ENCODE peak calls at places on chromosome 16, in eight cellular contexts. O, Z, V, K, H, S, D and B are unnamed samples.

GRCh38 chr16:77273-77806 is 685 bp upstream of the MPG start:
- DNase-seq in O (no peak), Z (no peak), V (no peak), K (peak), H (peak), S (peak), D (peak), B (peak)

GRCh38 chr16:31221357-31222160 is 4.6 kb upstream of the PYDC1 start:
- DNase-seq in O (no peak), Z (no peak), V (no peak), K (no peak), H (no peak), S (no peak), D (no peak), B (no peak)

GRCh38 chr16:49763826-49764225 is 92.1 kb downstream of the ZNF423 start:
- DNase-seq in O (no peak), Z (no peak), V (no peak), K (no peak), H (no peak), S (no peak), D (no peak), B (no peak)

GRCh38 chr16:799948-800833 is at the start of gene GNG13:
- DNase-seq in O (no peak), Z (no peak), V (no peak), K (no peak), H (peak), S (no peak), D (no peak), B (no peak)

GRCh38 chr16:66274335-66275110 is 92.0 kb upstream of the CDH5 start:
- DNase-seq in O (no peak), Z (no peak), V (peak), K (no peak), H (no peak), S (no peak), D (no peak), B (no peak)

GRCh38 chr16:81600275-81600674 is 155.7 kb downstream of the CMIP start:
- DNase-seq in O (no peak), Z (no peak), V (no peak), K (no peak), H (no peak), S (no peak), D (no peak), B (no peak)

GRCh38 chr16:253833-254232 is 19.2 kb downstream of the FAM234A start:
- DNase-seq in O (no peak), Z (no peak), V (no peak), K (no peak), H (peak), S (no peak), D (peak), B (no peak)

GRCh38 chr16:57528499-57529323 is 7.7 kb downstream of the CCDC102A start:
- DNase-seq in O (no peak), Z (no peak), V (no peak), K (peak), H (no peak), S (no peak), D (no peak), B (no peak)

GRCh38 chr16:55248494-55248893 is 75.5 kb upstream of the IRX6 start:
- DNase-seq in O (no peak), Z (no peak), V (no peak), K (no peak), H (no peak), S (no peak), D (no peak), B (no peak)

GRCh38 chr16:57192720-57193486 is 6.8 kb downstream of the RSPRY1 start:
- DNase-seq in O (no peak), Z (no peak), V (no peak), K (no peak), H (no peak), S (no peak), D (no peak), B (no peak)

GRCh38 chr16:50881331-50881830 is 139.5 kb downstream of the CYLD start:
- DNase-seq in O (no peak), Z (no peak), V (no peak), K (no peak), H (no peak), S (no peak), D (no peak), B (no peak)

GRCh38 chr16:54489225-54489781 is 202.7 kb upstream of the IRX3 start:
- DNase-seq in O (no peak), Z (no peak), V (no peak), K (no peak), H (no peak), S (no peak), D (no peak), B (no peak)

GRCh38 chr16:20940864-20941634 is 40.5 kb downstream of the LYRM1 start:
- DNase-seq in O (no peak), Z (no peak), V (no peak), K (no peak), H (no peak), S (no peak), D (no peak), B (no peak)

GRCh38 chr16:11396241-11397048 is 51.2 kb downstream of the RMI2 start:
- DNase-seq in O (peak), Z (peak), V (peak), K (peak), H (peak), S (peak), D (peak), B (peak)

GRCh38 chr16:56743840-56744239 is 13.9 kb downstream of the NUP93 start:
- DNase-seq in O (no peak), Z (no peak), V (no peak), K (peak), H (no peak), S (no peak), D (peak), B (no peak)

GRCh38 chr16:74867281-74867849 is 92.7 kb upstream of the FA2H start:
- DNase-seq in O (no peak), Z (no peak), V (no peak), K (no peak), H (no peak), S (no peak), D (no peak), B (no peak)

GRCh38 chr16:19884611-19885455 is at the start of gene GPRC5B:
- DNase-seq in O (no peak), Z (peak), V (peak), K (peak), H (peak), S (no peak), D (peak), B (peak)

GRCh38 chr16:10514369-10515055 is 65.9 kb downstream of the EMP2 start:
- DNase-seq in O (no peak), Z (peak), V (peak), K (peak), H (peak), S (peak), D (peak), B (peak)

GRCh38 chr16:51048544-51048943 is 102.5 kb downstream of the SALL1 start:
- DNase-seq in O (no peak), Z (no peak), V (no peak), K (no peak), H (no peak), S (no peak), D (no peak), B (no peak)

GRCh38 chr16:86901483-86901882 is 323.1 kb downstream of the FOXL1 start:
- DNase-seq in O (no peak), Z (no peak), V (no peak), K (no peak), H (no peak), S (no peak), D (no peak), B (no peak)

GRCh38 chr16:87350681-87351319 is 32.8 kb downstream of the FBXO31 start:
- DNase-seq in O (no peak), Z (peak), V (no peak), K (no peak), H (no peak), S (no peak), D (no peak), B (no peak)

GRCh38 chr16:72124148-72124547 is 30.5 kb downstream of the DHX38 start:
- DNase-seq in O (no peak), Z (no peak), V (no peak), K (no peak), H (no peak), S (no peak), D (no peak), B (no peak)

GRCh38 chr16:66984902-66985311 is 3.5 kb upstream of the CES4A start:
- DNase-seq in O (no peak), Z (no peak), V (no peak), K (no peak), H (peak), S (peak), D (no peak), B (peak)

GRCh38 chr16:70349783-70350182 is 3.1 kb downstream of the DDX19A start:
- DNase-seq in O (no peak), Z (no peak), V (no peak), K (no peak), H (peak), S (no peak), D (no peak), B (peak)

GRCh38 chr16:89643769-89644300 is 13.7 kb downstream of the CHMP1A start:
- DNase-seq in O (no peak), Z (no peak), V (no peak), K (no peak), H (no peak), S (no peak), D (no peak), B (no peak)

GRCh38 chr16:68257906-68258800 is 6.2 kb upstream of the SLC7A6 start:
- DNase-seq in O (no peak), Z (no peak), V (no peak), K (no peak), H (no peak), S (no peak), D (no peak), B (no peak)

GRCh38 chr16:19118938-19119431 is 5.2 kb downstream of the ITPRIPL2 start:
- DNase-seq in O (no peak), Z (no peak), V (no peak), K (peak), H (peak), S (peak), D (no peak), B (peak)

GRCh38 chr16:84159006-84159405 is 13.9 kb downstream of the DNAAF1 start:
- DNase-seq in O (no peak), Z (no peak), V (no peak), K (no peak), H (no peak), S (no peak), D (no peak), B (no peak)

GRCh38 chr16:3020247-3020603 is at the start of gene TNFRSF12A:
- DNase-seq in O (peak), Z (peak), V (peak), K (peak), H (peak), S (peak), D (peak), B (peak)

GRCh38 chr16:69566437-69567030 is 768 bp downstream of the NFAT5 start:
- DNase-seq in O (peak), Z (peak), V (no peak), K (peak), H (peak), S (no peak), D (peak), B (peak)

GRCh38 chr16:12728471-12728870 is 75.2 kb downstream of the CPPED1 start:
- DNase-seq in O (no peak), Z (no peak), V (no peak), K (no peak), H (no peak), S (no peak), D (no peak), B (no peak)

GRCh38 chr16:75570351-75571104 is 4.3 kb downstream of the GABARAPL2 start:
- DNase-seq in O (no peak), Z (no peak), V (no peak), K (no peak), H (no peak), S (no peak), D (no peak), B (no peak)

GRCh38 chr16:66988197-66988788 is at the start of gene CES4A:
- DNase-seq in O (peak), Z (no peak), V (no peak), K (no peak), H (no peak), S (no peak), D (no peak), B (no peak)

GRCh38 chr16:75044800-75045361 is 46.1 kb downstream of the ZNRF1 start:
- DNase-seq in O (peak), Z (no peak), V (no peak), K (peak), H (no peak), S (no peak), D (no peak), B (no peak)